ENCODE peak calls at places on chromosome 19, in nine cellular contexts. P is frontal cortex; E is uterus; L is body of pancreas; U is stimulated activated CD4-positive, alpha-beta T cell treated with anti-CD3 and anti-CD28 coated beads, Interleukin-12 subunit alpha, Interleukin-12 subunit beta, amount 100 ng/mL, for 48 hours; M is fibroblast of the aortic adventitia; R is HT-29; J is activated naive CD8-positive, alpha-beta T cell treated with anti-CD3 and anti-CD28 coated beads, Interleukin-2, amount 50 U/mL, for 16 hours; H is NCI-H1092 treated with DMSO at 0.1 percent for 48 hours. Y is an unnamed sample.

GRCh38 chr19:31470952-31471351 is 121.7 kb upstream of the TSHZ3 start:
- DNase-seq in P (no peak), E (no peak), L (no peak), U (no peak), M (no peak), R (no peak), J (no peak), H (no peak), Y (no peak)

GRCh38 chr19:44142014-44142523 is 715 bp downstream of the ZNF234 start:
- DNase-seq in P (peak), E (no peak), L (no peak), U (peak), M (peak), R (no peak), J (no peak), H (no peak), Y (peak)

GRCh38 chr19:46413262-46414031 is at the start of gene CCDC8:
- DNase-seq in P (no peak), E (peak), L (peak), U (no peak), M (peak), R (no peak), J (no peak), H (no peak), Y (peak)

GRCh38 chr19:29505034-29505824 is 20.6 kb upstream of the VSTM2B start:
- DNase-seq in P (peak), E (no peak), L (no peak), U (no peak), M (no peak), R (no peak), J (no peak), H (no peak), Y (no peak)

GRCh38 chr19:2121416-2122051 is 24.8 kb downstream of the IZUMO4 start:
- DNase-seq in P (no peak), E (no peak), L (no peak), U (no peak), M (no peak), R (no peak), J (no peak), H (no peak), Y (no peak)

GRCh38 chr19:48940902-48941301 is 7.4 kb downstream of the DHDH start:
- DNase-seq in P (no peak), E (no peak), L (no peak), U (no peak), M (no peak), R (no peak), J (no peak), H (no peak), Y (no peak)

GRCh38 chr19:54523403-54523802 is 20.8 kb downstream of the LAIR2 start:
- DNase-seq in P (no peak), E (peak), L (no peak), U (peak), M (no peak), R (no peak), J (no peak), H (no peak), Y (no peak)

GRCh38 chr19:47427241-47428176 is 8.2 kb upstream of the MEIS3 start:
- DNase-seq in P (peak), E (peak), L (peak), U (peak), M (peak), R (peak), J (peak), H (peak), Y (peak)

GRCh38 chr19:6076675-6077463 is 33.4 kb downstream of the RFX2 start:
- DNase-seq in P (no peak), E (no peak), L (no peak), U (no peak), M (peak), R (no peak), J (no peak), H (no peak), Y (no peak)

GRCh38 chr19:4715529-4716221 is 8.0 kb downstream of the DPP9 start:
- DNase-seq in P (no peak), E (no peak), L (peak), U (no peak), M (no peak), R (peak), J (no peak), H (no peak), Y (no peak)

GRCh38 chr19:868458-869244 is 9.2 kb downstream of the CFD start:
- DNase-seq in P (no peak), E (no peak), L (no peak), U (no peak), M (no peak), R (no peak), J (no peak), H (no peak), Y (no peak)

GRCh38 chr19:7625763-7626372 is 3.5 kb downstream of the XAB2 start:
- DNase-seq in P (no peak), E (no peak), L (no peak), U (no peak), M (no peak), R (no peak), J (no peak), H (no peak), Y (no peak)

Y was measured in colonic mucosa.